ENCODE peak calls at places on chromosome 2, in seven cellular contexts. One of them, this sample, is unnamed.

GRCh38 chr2:9235388-9236344 is 29.1 kb downstream of the ASAP2 start:
- DNase-seq in HCT116: no peak
- DNase-seq in astrocyte of the spinal cord: peak
- DNase-seq in WTC11: no peak
- DNase-seq in mucosa of descending colon: no peak
- DNase-seq in neural crest cell: no peak
- DNase-seq in testis: no peak
- DNase-seq in this sample: no peak

GRCh38 chr2:224381913-224382647 is 19.8 kb downstream of the FAM124B start:
- DNase-seq in neural crest cell: no peak
- DNase-seq in mucosa of descending colon: no peak
- DNase-seq in testis: no peak
- DNase-seq in astrocyte of the spinal cord: no peak
- DNase-seq in HCT116: no peak
- DNase-seq in WTC11: no peak
- DNase-seq in this sample: no peak

GRCh38 chr2:146642066-146642465 is 1202.8 kb upstream of the ACVR2A start:
- DNase-seq in neural crest cell: no peak
- DNase-seq in HCT116: no peak
- DNase-seq in astrocyte of the spinal cord: no peak
- DNase-seq in mucosa of descending colon: no peak
- DNase-seq in WTC11: peak
- DNase-seq in testis: no peak
- DNase-seq in this sample: no peak

GRCh38 chr2:43314299-43314927 is 88.0 kb upstream of the ZFP36L2 start:
- DNase-seq in WTC11: no peak
- DNase-seq in mucosa of descending colon: no peak
- DNase-seq in astrocyte of the spinal cord: no peak
- DNase-seq in testis: no peak
- DNase-seq in HCT116: no peak
- DNase-seq in neural crest cell: no peak
- DNase-seq in this sample: no peak

GRCh38 chr2:29011650-29012060 is 30.6 kb downstream of the TOGARAM2 start:
- DNase-seq in mucosa of descending colon: peak
- DNase-seq in WTC11: no peak
- DNase-seq in testis: peak
- DNase-seq in neural crest cell: no peak
- DNase-seq in astrocyte of the spinal cord: peak
- DNase-seq in HCT116: no peak
- DNase-seq in this sample: no peak

GRCh38 chr2:98478861-98479770 is 34.5 kb downstream of the INPP4A start:
- DNase-seq in mucosa of descending colon: no peak
- DNase-seq in testis: no peak
- DNase-seq in neural crest cell: no peak
- DNase-seq in astrocyte of the spinal cord: no peak
- DNase-seq in HCT116: no peak
- DNase-seq in WTC11: no peak
- DNase-seq in this sample: no peak

GRCh38 chr2:142745691-142746090 is 131.8 kb upstream of the KYNU start:
- DNase-seq in astrocyte of the spinal cord: no peak
- DNase-seq in testis: no peak
- DNase-seq in neural crest cell: no peak
- DNase-seq in mucosa of descending colon: no peak
- DNase-seq in WTC11: no peak
- DNase-seq in HCT116: no peak
- DNase-seq in this sample: no peak

GRCh38 chr2:169672403-169672802 is 21.8 kb downstream of the CFAP210 start:
- DNase-seq in astrocyte of the spinal cord: no peak
- DNase-seq in HCT116: no peak
- DNase-seq in WTC11: no peak
- DNase-seq in neural crest cell: no peak
- DNase-seq in mucosa of descending colon: no peak
- DNase-seq in testis: no peak
- DNase-seq in this sample: no peak

GRCh38 chr2:222756951-222757645 is 85.6 kb downstream of the MOGAT1 start:
- DNase-seq in astrocyte of the spinal cord: peak
- DNase-seq in testis: no peak
- DNase-seq in WTC11: no peak
- DNase-seq in neural crest cell: no peak
- DNase-seq in HCT116: peak
- DNase-seq in mucosa of descending colon: no peak
- DNase-seq in this sample: no peak

GRCh38 chr2:130729311-130730299 is 735 bp downstream of the GPR148 start:
- DNase-seq in mucosa of descending colon: no peak
- DNase-seq in astrocyte of the spinal cord: no peak
- DNase-seq in neural crest cell: no peak
- DNase-seq in HCT116: no peak
- DNase-seq in testis: no peak
- DNase-seq in WTC11: no peak
- DNase-seq in this sample: no peak

GRCh38 chr2:128301501-128301966 is 17.1 kb downstream of the HS6ST1 start:
- DNase-seq in astrocyte of the spinal cord: peak
- DNase-seq in mucosa of descending colon: peak
- DNase-seq in neural crest cell: no peak
- DNase-seq in HCT116: no peak
- DNase-seq in WTC11: no peak
- DNase-seq in testis: no peak
- DNase-seq in this sample: no peak

GRCh38 chr2:196453613-196454047 is 185.9 kb upstream of the CCDC150 start:
- DNase-seq in neural crest cell: no peak
- DNase-seq in testis: peak
- DNase-seq in mucosa of descending colon: no peak
- DNase-seq in WTC11: peak
- DNase-seq in astrocyte of the spinal cord: peak
- DNase-seq in HCT116: peak
- DNase-seq in this sample: no peak

GRCh38 chr2:218278531-218279360 is 8.4 kb downstream of the PNKD start:
- DNase-seq in neural crest cell: no peak
- DNase-seq in HCT116: no peak
- DNase-seq in mucosa of descending colon: peak
- DNase-seq in WTC11: no peak
- DNase-seq in astrocyte of the spinal cord: no peak
- DNase-seq in testis: no peak
- DNase-seq in this sample: no peak

GRCh38 chr2:218275368-218276072 is 5.2 kb downstream of the PNKD start:
- DNase-seq in testis: no peak
- DNase-seq in neural crest cell: no peak
- DNase-seq in mucosa of descending colon: peak
- DNase-seq in WTC11: no peak
- DNase-seq in HCT116: no peak
- DNase-seq in astrocyte of the spinal cord: no peak
- DNase-seq in this sample: no peak

GRCh38 chr2:218274586-218274985 is 4.3 kb downstream of the PNKD start:
- DNase-seq in testis: no peak
- DNase-seq in WTC11: no peak
- DNase-seq in HCT116: no peak
- DNase-seq in neural crest cell: no peak
- DNase-seq in astrocyte of the spinal cord: no peak
- DNase-seq in mucosa of descending colon: peak
- DNase-seq in this sample: no peak

GRCh38 chr2:218277921-218278320 is 7.6 kb downstream of the PNKD start:
- DNase-seq in mucosa of descending colon: no peak
- DNase-seq in neural crest cell: no peak
- DNase-seq in astrocyte of the spinal cord: no peak
- DNase-seq in WTC11: no peak
- DNase-seq in testis: no peak
- DNase-seq in HCT116: no peak
- DNase-seq in this sample: no peak

DNA sequence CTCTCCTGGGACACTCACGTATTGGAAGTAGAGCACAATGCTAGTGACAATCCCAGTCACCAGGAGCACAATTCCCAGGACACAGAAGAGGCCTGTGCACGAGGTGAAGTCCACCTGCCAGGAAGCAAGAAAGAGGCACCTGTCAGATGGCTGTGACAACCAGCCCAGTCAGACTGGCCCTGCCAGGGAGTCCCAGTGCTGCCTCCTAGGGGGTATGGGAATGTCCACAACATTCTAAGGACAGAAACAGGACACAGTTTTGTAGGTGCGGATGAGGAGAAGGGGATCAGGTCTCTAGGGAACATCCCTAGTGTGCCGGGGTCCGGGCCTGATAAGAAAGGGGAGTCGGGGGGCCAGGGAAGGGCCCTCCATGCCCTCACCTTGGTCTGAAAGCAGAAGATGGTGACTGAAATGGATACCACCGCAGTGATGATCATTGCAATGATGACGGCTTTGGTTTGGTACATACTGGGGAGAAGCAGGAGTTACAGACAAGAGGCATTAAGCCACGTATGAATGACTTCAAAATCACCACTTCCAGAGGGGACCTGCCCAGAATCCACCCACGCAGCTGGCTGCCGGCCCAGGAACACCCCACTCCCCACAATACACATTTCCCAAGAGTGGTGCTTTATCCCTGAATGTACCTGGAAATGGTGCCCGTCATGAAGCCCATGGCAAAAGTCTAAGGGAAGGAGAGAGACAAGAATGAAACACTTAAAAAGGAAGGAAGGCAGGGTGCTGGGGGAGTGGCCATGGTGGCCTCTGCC is 6.9 kb downstream of the PNKD start:
- DNase-seq in HCT116: no peak
- DNase-seq in WTC11: no peak
- DNase-seq in testis: no peak
- DNase-seq in astrocyte of the spinal cord: no peak
- DNase-seq in mucosa of descending colon: peak
- DNase-seq in neural crest cell: no peak
- DNase-seq in this sample: no peak
- TF ChIP-seq CTCF in HCT116: peak
- TF ChIP-seq CTCF in WTC11: no peak
- TF ChIP-seq CTCF in testis: no peak
- TF ChIP-seq CTCF in astrocyte of the spinal cord: no peak
- TF ChIP-seq CTCF in mucosa of descending colon: no peak
- TF ChIP-seq CTCF in neural crest cell: no peak
- TF ChIP-seq CTCF in this sample: no peak

GRCh38 chr2:181178823-181179412 is 198.5 kb downstream of the UBE2E3 start:
- DNase-seq in mucosa of descending colon: no peak
- DNase-seq in astrocyte of the spinal cord: no peak
- DNase-seq in testis: peak
- DNase-seq in neural crest cell: peak
- DNase-seq in HCT116: peak
- DNase-seq in WTC11: peak
- DNase-seq in this sample: no peak
- TF ChIP-seq CTCF in mucosa of descending colon: no peak
- TF ChIP-seq CTCF in astrocyte of the spinal cord: peak
- TF ChIP-seq CTCF in testis: peak
- TF ChIP-seq CTCF in neural crest cell: peak
- TF ChIP-seq CTCF in HCT116: peak
- TF ChIP-seq CTCF in WTC11: peak
- TF ChIP-seq CTCF in this sample: peak

GRCh38 chr2:62467475-62468321 is 38.3 kb downstream of the TMEM17 start:
- DNase-seq in WTC11: no peak
- DNase-seq in HCT116: no peak
- DNase-seq in mucosa of descending colon: no peak
- DNase-seq in testis: no peak
- DNase-seq in neural crest cell: no peak
- DNase-seq in astrocyte of the spinal cord: peak
- DNase-seq in this sample: no peak
- TF ChIP-seq CTCF in WTC11: no peak
- TF ChIP-seq CTCF in HCT116: no peak
- TF ChIP-seq CTCF in mucosa of descending colon: no peak
- TF ChIP-seq CTCF in testis: no peak
- TF ChIP-seq CTCF in neural crest cell: no peak
- TF ChIP-seq CTCF in astrocyte of the spinal cord: no peak
- TF ChIP-seq CTCF in this sample: no peak

DNA sequence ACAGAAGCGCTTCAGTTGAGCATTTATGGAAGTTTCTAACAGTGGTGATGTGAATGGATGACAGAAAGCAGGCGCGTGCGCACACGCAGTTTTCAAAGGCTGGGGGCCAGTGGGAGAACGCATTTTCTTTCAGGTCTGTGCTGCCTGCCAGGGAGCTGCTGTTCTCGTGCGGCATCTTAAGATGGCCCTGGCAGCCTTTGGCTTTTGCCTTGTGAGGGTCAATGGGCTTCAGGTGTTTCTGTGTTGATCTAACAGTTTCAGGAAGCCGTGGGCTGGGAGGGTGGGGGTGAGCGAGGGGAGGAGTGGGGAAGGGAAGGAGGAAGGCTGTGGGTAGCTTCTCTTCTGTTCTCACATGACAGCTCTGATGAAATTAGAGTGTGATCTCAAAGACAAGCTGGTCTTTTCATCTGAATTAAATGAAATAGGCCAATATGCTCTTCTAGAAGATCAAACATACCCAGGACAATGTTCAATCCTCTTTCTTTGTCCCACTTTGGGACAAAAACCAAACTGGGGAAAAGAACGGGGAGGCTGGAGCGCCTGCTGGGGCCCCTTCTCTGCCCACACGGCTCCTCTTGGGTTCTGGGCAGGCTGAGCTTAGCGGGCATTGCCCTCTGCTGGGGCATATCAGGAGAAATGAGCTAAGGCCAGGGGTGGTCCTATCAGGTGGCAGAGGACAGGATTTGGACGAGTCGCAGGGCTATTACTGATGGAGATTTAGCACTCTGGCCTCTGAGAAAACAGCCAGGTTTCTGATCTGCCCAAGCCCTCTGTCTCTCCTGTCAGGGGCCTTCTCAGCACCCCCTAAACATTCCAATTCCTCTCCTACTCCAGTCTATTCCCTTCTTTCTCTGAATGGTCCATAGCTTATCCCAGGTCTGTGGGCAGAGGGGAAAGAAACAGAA is 126.2 kb upstream of the LGALSL start:
- DNase-seq in astrocyte of the spinal cord: peak
- DNase-seq in WTC11: peak
- DNase-seq in neural crest cell: no peak
- DNase-seq in mucosa of descending colon: peak
- DNase-seq in testis: peak
- DNase-seq in HCT116: no peak
- DNase-seq in this sample: no peak
- TF ChIP-seq CTCF in astrocyte of the spinal cord: peak
- TF ChIP-seq CTCF in WTC11: no peak
- TF ChIP-seq CTCF in neural crest cell: peak
- TF ChIP-seq CTCF in mucosa of descending colon: no peak
- TF ChIP-seq CTCF in testis: peak
- TF ChIP-seq CTCF in HCT116: peak
- TF ChIP-seq CTCF in this sample: peak

GRCh38 chr2:19158211-19158610 is 200.2 kb downstream of the OSR1 start:
- DNase-seq in WTC11: no peak
- DNase-seq in testis: no peak
- DNase-seq in neural crest cell: no peak
- DNase-seq in HCT116: no peak
- DNase-seq in astrocyte of the spinal cord: no peak
- DNase-seq in mucosa of descending colon: no peak
- DNase-seq in this sample: no peak
- TF ChIP-seq CTCF in WTC11: no peak
- TF ChIP-seq CTCF in testis: no peak
- TF ChIP-seq CTCF in neural crest cell: no peak
- TF ChIP-seq CTCF in HCT116: no peak
- TF ChIP-seq CTCF in astrocyte of the spinal cord: no peak
- TF ChIP-seq CTCF in mucosa of descending colon: no peak
- TF ChIP-seq CTCF in this sample: peak

DNA sequence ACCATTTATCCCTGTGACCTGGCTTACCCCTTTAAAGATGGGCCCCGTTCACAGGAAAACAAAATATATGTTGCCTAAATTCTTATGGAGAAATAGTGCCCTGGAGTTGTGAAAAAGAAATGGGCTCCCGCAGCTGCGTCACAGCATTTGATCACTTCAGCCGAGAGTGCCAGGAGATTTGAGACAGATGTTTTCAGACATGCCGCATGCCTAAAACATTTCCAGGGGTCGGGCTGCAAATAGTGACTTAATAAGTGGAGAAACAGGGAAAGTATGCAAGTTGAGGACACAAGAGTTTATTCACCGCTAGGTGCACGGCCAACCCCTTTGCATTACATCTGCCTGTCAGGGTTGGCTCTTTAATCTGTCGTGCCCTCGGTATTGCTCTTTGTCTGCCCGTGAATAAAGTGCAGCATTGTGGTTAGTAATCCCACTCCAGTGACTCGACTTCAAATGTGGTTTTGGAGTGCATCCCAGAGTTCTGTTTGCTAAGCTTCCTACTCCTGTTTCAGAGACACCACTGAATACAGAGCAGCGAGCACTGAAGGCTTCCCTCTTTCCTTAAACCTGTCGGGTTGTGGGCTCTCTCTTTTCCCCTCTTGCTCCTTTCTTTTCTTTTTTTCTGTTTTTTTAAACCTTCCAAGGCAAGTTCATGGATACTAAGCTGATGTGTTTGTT is 187.5 kb downstream of the LTBP1 start:
- DNase-seq in testis: peak
- DNase-seq in astrocyte of the spinal cord: peak
- DNase-seq in mucosa of descending colon: no peak
- DNase-seq in HCT116: peak
- DNase-seq in WTC11: no peak
- DNase-seq in neural crest cell: no peak
- DNase-seq in this sample: no peak
- TF ChIP-seq CTCF in testis: no peak
- TF ChIP-seq CTCF in astrocyte of the spinal cord: peak
- TF ChIP-seq CTCF in mucosa of descending colon: no peak
- TF ChIP-seq CTCF in HCT116: no peak
- TF ChIP-seq CTCF in WTC11: no peak
- TF ChIP-seq CTCF in neural crest cell: no peak
- TF ChIP-seq CTCF in this sample: no peak